ENCODE peak calls at places on chromosomes 3 and 15, in seven cellular contexts. J is fibroblast of lung, R is GM12878, O is astrocyte, N is H9, X is trophoblast cell, Q is Karpas-422. W is an unnamed sample.

GRCh38 chr3:128316456-128316855 is 150.2 kb downstream of the DNAJB8 start:
- DNase-seq in J (no peak), R (no peak), O (no peak), N (peak), X (no peak), Q (no peak), W (peak)

GRCh38 chr15:73328986-73329385 is 39.8 kb downstream of the HCN4 start:
- DNase-seq in J (no peak), R (no peak), O (no peak), N (no peak), X (no peak), Q (no peak), W (no peak)

GRCh38 chr3:98990657-98991056 is 89.2 kb upstream of the DCBLD2 start:
- DNase-seq in J (no peak), R (no peak), O (no peak), N (no peak), X (no peak), Q (no peak), W (no peak)

GRCh38 chr3:76735153-76735552 is 304.7 kb upstream of the ROBO2 start:
- DNase-seq in J (no peak), R (no peak), O (no peak), N (no peak), X (no peak), Q (no peak), W (no peak)

GRCh38 chr3:139520028-139520737 is 19.4 kb downstream of the RBP1 start:
- DNase-seq in J (peak), R (no peak), O (peak), N (peak), X (no peak), Q (peak), W (no peak)

GRCh38 chr3:70647823-70648222 is 335.4 kb upstream of the MDFIC2 start:
- DNase-seq in J (no peak), R (no peak), O (no peak), N (no peak), X (no peak), Q (no peak), W (no peak)

GRCh38 chr3:107598926-107599754 is 76.4 kb downstream of the BBX start:
- DNase-seq in J (peak), R (peak), O (peak), N (peak), X (no peak), Q (peak), W (peak)

GRCh38 chr3:192281207-192281880 is 446.0 kb downstream of the FGF12 start:
- DNase-seq in J (no peak), R (no peak), O (no peak), N (no peak), X (no peak), Q (no peak), W (no peak)

GRCh38 chr3:106261915-106262683 is 393.3 kb upstream of the CBLB start:
- DNase-seq in J (peak), R (no peak), O (peak), N (no peak), X (peak), Q (no peak), W (peak)

GRCh38 chr15:67420137-67420536 is 100.8 kb upstream of the C15orf61 start:
- DNase-seq in J (no peak), R (no peak), O (no peak), N (no peak), X (no peak), Q (no peak), W (no peak)

GRCh38 chr15:57343526-57343925 is 32.8 kb upstream of the CGNL1 start:
- DNase-seq in J (no peak), R (no peak), O (no peak), N (no peak), X (no peak), Q (no peak), W (no peak)

GRCh38 chr3:12345141-12345561 is 56.3 kb downstream of the PPARG start:
- DNase-seq in J (peak), R (no peak), O (peak), N (no peak), X (no peak), Q (no peak), W (peak)

GRCh38 chr3:125110016-125110875 is 54.4 kb upstream of the HEG1 start:
- DNase-seq in J (peak), R (no peak), O (peak), N (no peak), X (no peak), Q (peak), W (peak)

GRCh38 chr3:10748040-10748439 is 68.0 kb upstream of the SLC6A11 start:
- DNase-seq in J (no peak), R (no peak), O (no peak), N (no peak), X (no peak), Q (no peak), W (no peak)

GRCh38 chr3:15899438-15899837 is 101.7 kb upstream of the ANKRD28 start:
- DNase-seq in J (peak), R (no peak), O (peak), N (no peak), X (no peak), Q (peak), W (peak)

GRCh38 chr3:10400050-10400748 is 79.3 kb upstream of the SEC13 start:
- DNase-seq in J (no peak), R (no peak), O (no peak), N (peak), X (no peak), Q (no peak), W (no peak)

GRCh38 chr3:71579934-71580318 is 3.6 kb downstream of the FOXP1 start:
- DNase-seq in J (no peak), R (no peak), O (peak), N (no peak), X (no peak), Q (peak), W (peak)

GRCh38 chr3:100205161-100205560 is 55.6 kb upstream of the TBC1D23 start:
- DNase-seq in J (peak), R (no peak), O (no peak), N (no peak), X (no peak), Q (no peak), W (no peak)

GRCh38 chr15:36924076-36924475 is 176.3 kb downstream of the MEIS2 start:
- DNase-seq in J (no peak), R (no peak), O (no peak), N (no peak), X (no peak), Q (no peak), W (no peak)

GRCh38 chr3:140585828-140586227 is 92.0 kb upstream of the TRIM42 start:
- DNase-seq in J (no peak), R (no peak), O (peak), N (no peak), X (no peak), Q (no peak), W (peak)

GRCh38 chr15:27492021-27492621 is 521.1 kb downstream of the GABRG3 start:
- DNase-seq in J (peak), R (no peak), O (peak), N (no peak), X (no peak), Q (no peak), W (peak)

GRCh38 chr15:39358441-39359041 is 222.3 kb upstream of the THBS1 start:
- DNase-seq in J (peak), R (no peak), O (peak), N (no peak), X (no peak), Q (no peak), W (peak)

GRCh38 chr3:11136871-11137626 is 17.2 kb upstream of the HRH1 start:
- DNase-seq in J (peak), R (no peak), O (peak), N (peak), X (peak), Q (peak), W (peak)

GRCh38 chr3:131326307-131326706 is 55.3 kb upstream of the NUDT16 start:
- DNase-seq in J (no peak), R (no peak), O (peak), N (no peak), X (no peak), Q (no peak), W (peak)

GRCh38 chr15:77180270-77180669 is 109.4 kb upstream of the TSPAN3 start:
- DNase-seq in J (no peak), R (no peak), O (no peak), N (no peak), X (no peak), Q (no peak), W (no peak)
- H2AFZ ChIP-seq in J (no peak), R (no peak), O (no peak), N (no peak), X (no peak), Q (no peak), W (no peak)

GRCh38 chr3:46811615-46812236 is 51.5 kb downstream of the MYL3 start:
- DNase-seq in J (no peak), R (no peak), O (no peak), N (peak), X (peak), Q (no peak), W (no peak)

GRCh38 chr3:46812237-46812791 is 50.9 kb downstream of the MYL3 start:
- DNase-seq in J (peak), R (no peak), O (peak), N (peak), X (peak), Q (no peak), W (peak)
- H2AFZ ChIP-seq in J (peak), R (peak), O (peak), N (no peak), X (peak), Q (no peak), W (peak)

GRCh38 chr3:74515451-74515850 is 99.0 kb downstream of the CNTN3 start:
- DNase-seq in J (no peak), R (no peak), O (no peak), N (no peak), X (no peak), Q (no peak), W (no peak)

GRCh38 chr3:74507691-74508090 is 106.8 kb downstream of the CNTN3 start:
- DNase-seq in J (no peak), R (no peak), O (no peak), N (no peak), X (no peak), Q (no peak), W (no peak)

GRCh38 chr3:74510261-74510660 is 104.2 kb downstream of the CNTN3 start:
- DNase-seq in J (no peak), R (no peak), O (no peak), N (no peak), X (no peak), Q (no peak), W (no peak)
- H2AFZ ChIP-seq in J (no peak), R (no peak), O (no peak), N (no peak), X (no peak), Q (no peak), W (no peak)

DNA sequence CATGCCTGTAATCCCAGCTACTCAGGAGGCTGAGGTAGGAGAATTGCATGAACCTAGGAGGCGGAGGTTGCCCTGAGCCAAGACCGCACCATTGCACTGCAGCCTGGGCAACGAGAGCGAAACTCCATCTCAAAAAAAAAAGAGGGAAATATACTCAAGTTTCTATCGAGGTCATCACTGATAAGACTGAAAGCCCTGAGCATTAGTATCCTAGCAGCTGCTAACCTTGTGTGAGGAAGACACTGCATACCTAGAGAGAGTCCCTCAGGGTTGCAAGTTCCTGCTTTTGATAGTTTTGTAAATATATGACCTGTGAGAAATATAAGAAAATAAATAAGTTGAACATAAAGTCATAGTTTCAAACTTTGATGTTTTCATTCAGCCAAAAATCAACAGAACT is 20.0 kb upstream of the USP3 start:
- DNase-seq in J (no peak), R (no peak), O (no peak), N (no peak), X (no peak), Q (no peak), W (no peak)
- H2AFZ ChIP-seq in J (no peak), R (no peak), O (no peak), N (no peak), X (no peak), Q (no peak), W (no peak)

DNA sequence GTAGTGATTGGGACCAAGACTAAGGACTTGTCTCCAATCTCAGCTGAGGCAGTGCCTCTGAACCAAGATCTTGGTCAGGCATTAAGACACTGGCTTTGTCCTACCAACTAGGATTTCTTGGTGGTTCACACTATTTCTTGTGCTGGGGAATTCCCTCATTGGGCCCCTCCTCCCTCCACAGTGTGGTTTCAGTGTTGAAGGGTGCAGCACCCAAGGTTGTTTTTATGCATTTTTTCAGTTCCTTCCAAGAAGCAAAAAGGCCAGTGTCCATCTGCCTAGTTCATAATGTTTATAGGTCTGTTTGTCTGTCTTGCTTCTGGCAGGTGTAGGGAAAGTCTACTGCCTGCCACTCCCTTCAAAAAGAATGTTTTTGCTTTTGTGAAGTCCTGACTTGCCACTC is 10.6 kb upstream of the ITPKA start:
- DNase-seq in J (no peak), R (peak), O (no peak), N (no peak), X (no peak), Q (no peak), W (no peak)
- H2AFZ ChIP-seq in J (no peak), R (no peak), O (no peak), N (no peak), X (no peak), Q (no peak), W (no peak)

GRCh38 chr3:177590826-177591225 is 393.5 kb upstream of the TBL1XR1 start:
- DNase-seq in J (no peak), R (no peak), O (no peak), N (no peak), X (no peak), Q (no peak), W (no peak)
- H2AFZ ChIP-seq in J (no peak), R (no peak), O (no peak), N (no peak), X (no peak), Q (no peak), W (no peak)

DNA sequence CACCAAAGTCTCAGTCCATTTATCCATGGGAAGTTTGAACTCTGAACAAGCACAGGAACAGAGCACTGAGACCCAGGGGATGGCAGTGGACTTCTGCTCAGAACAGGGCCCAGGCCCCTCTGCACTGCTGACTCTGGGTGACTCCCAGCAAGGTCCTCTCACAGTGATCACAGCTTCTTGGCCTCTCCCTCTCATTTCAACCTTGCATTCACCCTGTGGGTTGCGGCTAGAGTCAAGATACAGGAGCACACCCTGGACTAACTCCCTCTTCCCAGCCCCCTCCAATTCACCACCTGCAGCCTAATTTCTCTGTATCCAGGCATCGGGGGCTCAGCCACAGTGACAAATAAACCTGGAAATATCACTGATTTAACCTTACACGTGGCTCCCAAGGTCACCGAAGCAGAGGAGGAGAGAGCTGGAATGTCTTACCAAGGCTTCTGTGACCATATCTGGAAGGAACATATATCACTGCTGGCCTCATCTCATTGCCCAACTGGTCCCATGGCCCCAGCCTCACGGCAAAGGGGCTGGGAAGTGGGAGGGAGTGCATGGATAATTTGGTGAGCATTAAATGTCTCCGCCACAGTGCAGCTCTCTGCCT is 1.2 kb downstream of the RTP3 start:
- DNase-seq in J (no peak), R (no peak), O (no peak), N (no peak), X (no peak), Q (no peak), W (no peak)
- H2AFZ ChIP-seq in J (no peak), R (no peak), O (no peak), N (no peak), X (no peak), Q (no peak), W (no peak)